ENCODE peak calls at places on chromosome 1, in six cellular contexts. X is GM10248, W is NCI-H526, Z is T1000, Q is epithelial cell of esophagus, K is NCI-H2029. L is an unnamed sample.
A peak's percentile ranks its signal among the peaks of the same experiment; 100 is the strongest.

GRCh38 chr1:111045033-111045722 is 81.5 kb upstream of the LRIF1 start:
- DNase-seq in Q (no peak), X (no peak), K (no peak), Z (no peak), W (no peak), L (no peak)

GRCh38 chr1:221279146-221279545 is 399.9 kb downstream of the HLX start:
- DNase-seq in Z (no peak), K (no peak), W (no peak), X (no peak), Q (no peak), L (no peak)

GRCh38 chr1:46687910-46688509 is 16.4 kb downstream of the TEX38 start:
- DNase-seq in Z (no peak), Q (no peak), X (no peak), K (peak; percentile 18), W (no peak), L (no peak)

GRCh38 chr1:150151291-150152181 is 1.8 kb downstream of the PLEKHO1 start:
- DNase-seq in K (no peak), W (no peak), Q (no peak), X (peak; percentile 31), Z (no peak), L (no peak)

GRCh38 chr1:79259390-79260336 is 253.1 kb upstream of the ADGRL4 start:
- DNase-seq in W (no peak), K (peak; percentile 3), Z (no peak), Q (peak; percentile 45), X (peak; percentile 24), L (no peak)

GRCh38 chr1:153540394-153541361 is at the start of gene S100A5:
- DNase-seq in X (peak; percentile 58), Z (no peak), K (no peak), W (no peak), Q (peak; percentile 77), L (no peak)

GRCh38 chr1:10724052-10724494 is 72.4 kb downstream of the CASZ1 start:
- DNase-seq in Z (no peak), K (peak; percentile 85), Q (peak; percentile 36), X (no peak), W (no peak), L (no peak)

GRCh38 chr1:210681158-210681557 is 352.5 kb downstream of the HHAT start:
- DNase-seq in Q (no peak), Z (no peak), W (no peak), X (no peak), K (no peak), L (no peak)

GRCh38 chr1:154607084-154607747 is 770 bp downstream of the ADAR start:
- DNase-seq in W (peak; percentile 86), Z (no peak), K (no peak), Q (peak; percentile 42), X (no peak), L (no peak)

GRCh38 chr1:154326546-154327465 is 1.5 kb downstream of the ATP8B2 start:
- DNase-seq in W (no peak), X (no peak), Q (peak; percentile 29), Z (no peak), K (no peak), L (no peak)

GRCh38 chr1:156461781-156462647 is 38.6 kb downstream of the MEF2D start:
- DNase-seq in Q (peak; percentile 77), Z (no peak), K (no peak), W (no peak), X (no peak), L (no peak)

GRCh38 chr1:64043976-64044375 is 159.4 kb upstream of the UBE2U start:
- DNase-seq in K (no peak), Z (peak; percentile 27), Q (no peak), X (no peak), W (no peak), L (no peak)

GRCh38 chr1:171948491-171948890 is 107.2 kb downstream of the DNM3 start:
- DNase-seq in K (no peak), W (no peak), Z (no peak), X (no peak), Q (peak; percentile 29), L (no peak)

GRCh38 chr1:225766967-225767413 is 10.6 kb upstream of the SRP9 start:
- DNase-seq in Z (peak; percentile 59), K (peak; percentile 61), Q (peak; percentile 60), X (peak; percentile 15), W (no peak), L (no peak)

GRCh38 chr1:91809267-91809666 is 76.7 kb downstream of the TGFBR3 start:
- DNase-seq in K (no peak), X (no peak), W (no peak), Z (no peak), Q (no peak), L (no peak)

GRCh38 chr1:235127774-235128452 is 724 bp downstream of the TOMM20 start:
- DNase-seq in K (no peak), X (no peak), Z (no peak), Q (no peak), W (no peak), L (no peak)

L was measured in GM12864.